ENCODE peak calls at places on chromosomes 12 and 14, in six cellular contexts. One of them, this sample, is unnamed.
A peak's percentile ranks its signal among the peaks of the same experiment; 100 is the strongest.

GRCh38 chr14:71117839-71118743 is 210.8 kb downstream of the PCNX1 start:
- DNase-seq in NCI-H460: no peak
- DNase-seq in MV-4-11: no peak
- DNase-seq in SK-N-SH: no peak
- DNase-seq in stimulated activated CD8-positive, alpha-beta memory T cell treated with anti-CD3 and anti-CD28 coated beads, Interleukin-12 subunit alpha, Interleukin-12 subunit beta, amount 100 ng/mL, for 1 hour: no peak
- DNase-seq in CMK: no peak
- DNase-seq in this sample: no peak

GRCh38 chr12:55743967-55744931 is 1.3 kb downstream of the GDF11 start:
- DNase-seq in stimulated activated CD8-positive, alpha-beta memory T cell treated with anti-CD3 and anti-CD28 coated beads, Interleukin-12 subunit alpha, Interleukin-12 subunit beta, amount 100 ng/mL, for 1 hour: no peak
- DNase-seq in NCI-H460: no peak
- DNase-seq in SK-N-SH: peak; percentile 49
- DNase-seq in CMK: no peak
- DNase-seq in MV-4-11: no peak
- DNase-seq in this sample: no peak

GRCh38 chr12:39503445-39503844 is 60.5 kb upstream of the KIF21A start:
- DNase-seq in stimulated activated CD8-positive, alpha-beta memory T cell treated with anti-CD3 and anti-CD28 coated beads, Interleukin-12 subunit alpha, Interleukin-12 subunit beta, amount 100 ng/mL, for 1 hour: no peak
- DNase-seq in MV-4-11: no peak
- DNase-seq in CMK: no peak
- DNase-seq in NCI-H460: peak; percentile 50
- DNase-seq in SK-N-SH: no peak
- DNase-seq in this sample: no peak

GRCh38 chr14:101665478-101666078 is 95.9 kb upstream of the PPP2R5C start:
- DNase-seq in SK-N-SH: peak; percentile 63
- DNase-seq in CMK: peak; percentile 8
- DNase-seq in stimulated activated CD8-positive, alpha-beta memory T cell treated with anti-CD3 and anti-CD28 coated beads, Interleukin-12 subunit alpha, Interleukin-12 subunit beta, amount 100 ng/mL, for 1 hour: peak; percentile 4
- DNase-seq in NCI-H460: peak; percentile 41
- DNase-seq in MV-4-11: peak; percentile 35
- DNase-seq in this sample: peak; percentile 72

GRCh38 chr14:55450987-55451386 is 10.6 kb upstream of the TBPL2 start:
- DNase-seq in CMK: no peak
- DNase-seq in stimulated activated CD8-positive, alpha-beta memory T cell treated with anti-CD3 and anti-CD28 coated beads, Interleukin-12 subunit alpha, Interleukin-12 subunit beta, amount 100 ng/mL, for 1 hour: no peak
- DNase-seq in NCI-H460: no peak
- DNase-seq in SK-N-SH: no peak
- DNase-seq in MV-4-11: no peak
- DNase-seq in this sample: no peak

GRCh38 chr12:53234236-53234635 is 2.2 kb upstream of the RARG start:
- DNase-seq in CMK: no peak
- DNase-seq in NCI-H460: no peak
- DNase-seq in MV-4-11: no peak
- DNase-seq in SK-N-SH: peak; percentile 86
- DNase-seq in stimulated activated CD8-positive, alpha-beta memory T cell treated with anti-CD3 and anti-CD28 coated beads, Interleukin-12 subunit alpha, Interleukin-12 subunit beta, amount 100 ng/mL, for 1 hour: no peak
- DNase-seq in this sample: no peak

GRCh38 chr12:95532851-95533250 is 18.4 kb downstream of the USP44 start:
- DNase-seq in MV-4-11: no peak
- DNase-seq in SK-N-SH: no peak
- DNase-seq in stimulated activated CD8-positive, alpha-beta memory T cell treated with anti-CD3 and anti-CD28 coated beads, Interleukin-12 subunit alpha, Interleukin-12 subunit beta, amount 100 ng/mL, for 1 hour: no peak
- DNase-seq in CMK: no peak
- DNase-seq in NCI-H460: no peak
- DNase-seq in this sample: peak; percentile 44

GRCh38 chr12:120381752-120382419 is 12.9 kb upstream of the MSI1 start:
- DNase-seq in MV-4-11: no peak
- DNase-seq in NCI-H460: no peak
- DNase-seq in SK-N-SH: no peak
- DNase-seq in CMK: no peak
- DNase-seq in stimulated activated CD8-positive, alpha-beta memory T cell treated with anti-CD3 and anti-CD28 coated beads, Interleukin-12 subunit alpha, Interleukin-12 subunit beta, amount 100 ng/mL, for 1 hour: no peak
- DNase-seq in this sample: no peak

GRCh38 chr12:111283986-111284385 is 84.9 kb downstream of the PHETA1 start:
- DNase-seq in CMK: no peak
- DNase-seq in MV-4-11: no peak
- DNase-seq in NCI-H460: no peak
- DNase-seq in stimulated activated CD8-positive, alpha-beta memory T cell treated with anti-CD3 and anti-CD28 coated beads, Interleukin-12 subunit alpha, Interleukin-12 subunit beta, amount 100 ng/mL, for 1 hour: no peak
- DNase-seq in SK-N-SH: no peak
- DNase-seq in this sample: no peak

GRCh38 chr12:38016606-38017005 is 300.0 kb upstream of the ALG10B start:
- DNase-seq in stimulated activated CD8-positive, alpha-beta memory T cell treated with anti-CD3 and anti-CD28 coated beads, Interleukin-12 subunit alpha, Interleukin-12 subunit beta, amount 100 ng/mL, for 1 hour: no peak
- DNase-seq in CMK: no peak
- DNase-seq in SK-N-SH: no peak
- DNase-seq in NCI-H460: no peak
- DNase-seq in MV-4-11: no peak
- DNase-seq in this sample: no peak

GRCh38 chr12:49336645-49337584 is at the start of gene C1QL4:
- DNase-seq in CMK: no peak
- DNase-seq in SK-N-SH: peak; percentile 99
- DNase-seq in MV-4-11: peak; percentile 20
- DNase-seq in NCI-H460: peak; percentile 69
- DNase-seq in stimulated activated CD8-positive, alpha-beta memory T cell treated with anti-CD3 and anti-CD28 coated beads, Interleukin-12 subunit alpha, Interleukin-12 subunit beta, amount 100 ng/mL, for 1 hour: peak; percentile 81
- DNase-seq in this sample: peak; percentile 79

GRCh38 chr12:92079054-92079385 is 66.6 kb downstream of the BTG1 start:
- DNase-seq in MV-4-11: no peak
- DNase-seq in NCI-H460: no peak
- DNase-seq in CMK: no peak
- DNase-seq in stimulated activated CD8-positive, alpha-beta memory T cell treated with anti-CD3 and anti-CD28 coated beads, Interleukin-12 subunit alpha, Interleukin-12 subunit beta, amount 100 ng/mL, for 1 hour: no peak
- DNase-seq in SK-N-SH: no peak
- DNase-seq in this sample: no peak

GRCh38 chr12:112182499-112182898 is 57.1 kb downstream of the TRAFD1 start:
- DNase-seq in SK-N-SH: no peak
- DNase-seq in stimulated activated CD8-positive, alpha-beta memory T cell treated with anti-CD3 and anti-CD28 coated beads, Interleukin-12 subunit alpha, Interleukin-12 subunit beta, amount 100 ng/mL, for 1 hour: no peak
- DNase-seq in MV-4-11: no peak
- DNase-seq in CMK: no peak
- DNase-seq in NCI-H460: no peak
- DNase-seq in this sample: peak; percentile 63

GRCh38 chr14:38442208-38442607 is 186.3 kb upstream of the CLEC14A start:
- DNase-seq in MV-4-11: no peak
- DNase-seq in CMK: peak; percentile 37
- DNase-seq in stimulated activated CD8-positive, alpha-beta memory T cell treated with anti-CD3 and anti-CD28 coated beads, Interleukin-12 subunit alpha, Interleukin-12 subunit beta, amount 100 ng/mL, for 1 hour: no peak
- DNase-seq in SK-N-SH: no peak
- DNase-seq in NCI-H460: no peak
- DNase-seq in this sample: no peak

GRCh38 chr12:70033310-70033709 is 208.3 kb downstream of the MYRFL start:
- DNase-seq in SK-N-SH: no peak
- DNase-seq in NCI-H460: no peak
- DNase-seq in MV-4-11: no peak
- DNase-seq in CMK: no peak
- DNase-seq in stimulated activated CD8-positive, alpha-beta memory T cell treated with anti-CD3 and anti-CD28 coated beads, Interleukin-12 subunit alpha, Interleukin-12 subunit beta, amount 100 ng/mL, for 1 hour: no peak
- DNase-seq in this sample: no peak

GRCh38 chr14:23160924-23161522 is 22.4 kb downstream of the SLC7A8 start:
- DNase-seq in MV-4-11: peak; percentile 51
- DNase-seq in SK-N-SH: no peak
- DNase-seq in stimulated activated CD8-positive, alpha-beta memory T cell treated with anti-CD3 and anti-CD28 coated beads, Interleukin-12 subunit alpha, Interleukin-12 subunit beta, amount 100 ng/mL, for 1 hour: no peak
- DNase-seq in NCI-H460: peak; percentile 28
- DNase-seq in CMK: no peak
- DNase-seq in this sample: no peak

GRCh38 chr12:56389215-56389850 is 26.7 kb upstream of the APOF start:
- DNase-seq in MV-4-11: peak; percentile 31
- DNase-seq in NCI-H460: no peak
- DNase-seq in CMK: no peak
- DNase-seq in stimulated activated CD8-positive, alpha-beta memory T cell treated with anti-CD3 and anti-CD28 coated beads, Interleukin-12 subunit alpha, Interleukin-12 subunit beta, amount 100 ng/mL, for 1 hour: no peak
- DNase-seq in SK-N-SH: no peak
- DNase-seq in this sample: no peak

GRCh38 chr12:20492251-20492728 is 124.0 kb downstream of the PDE3A start:
- DNase-seq in SK-N-SH: no peak
- DNase-seq in CMK: no peak
- DNase-seq in MV-4-11: peak; percentile 98
- DNase-seq in NCI-H460: peak; percentile 14
- DNase-seq in stimulated activated CD8-positive, alpha-beta memory T cell treated with anti-CD3 and anti-CD28 coated beads, Interleukin-12 subunit alpha, Interleukin-12 subunit beta, amount 100 ng/mL, for 1 hour: no peak
- DNase-seq in this sample: no peak

GRCh38 chr14:76947078-76947837 is 81.2 kb downstream of the IRF2BPL start:
- DNase-seq in CMK: peak; percentile 56
- DNase-seq in SK-N-SH: peak; percentile 90
- DNase-seq in NCI-H460: peak; percentile 85
- DNase-seq in MV-4-11: peak; percentile 74
- DNase-seq in stimulated activated CD8-positive, alpha-beta memory T cell treated with anti-CD3 and anti-CD28 coated beads, Interleukin-12 subunit alpha, Interleukin-12 subunit beta, amount 100 ng/mL, for 1 hour: peak; percentile 62
- DNase-seq in this sample: peak; percentile 79

GRCh38 chr12:109098671-109099070 is 1.3 kb downstream of the UNG start:
- DNase-seq in stimulated activated CD8-positive, alpha-beta memory T cell treated with anti-CD3 and anti-CD28 coated beads, Interleukin-12 subunit alpha, Interleukin-12 subunit beta, amount 100 ng/mL, for 1 hour: no peak
- DNase-seq in SK-N-SH: no peak
- DNase-seq in CMK: no peak
- DNase-seq in MV-4-11: no peak
- DNase-seq in NCI-H460: no peak
- DNase-seq in this sample: no peak

GRCh38 chr14:76698631-76699030 is 62.6 kb upstream of the VASH1 start:
- DNase-seq in SK-N-SH: no peak
- DNase-seq in stimulated activated CD8-positive, alpha-beta memory T cell treated with anti-CD3 and anti-CD28 coated beads, Interleukin-12 subunit alpha, Interleukin-12 subunit beta, amount 100 ng/mL, for 1 hour: no peak
- DNase-seq in CMK: no peak
- DNase-seq in NCI-H460: no peak
- DNase-seq in MV-4-11: peak; percentile 69
- DNase-seq in this sample: no peak

GRCh38 chr14:49767473-49768300 is at the start of gene KLHDC2:
- DNase-seq in CMK: peak; percentile 38
- DNase-seq in MV-4-11: peak; percentile 71
- DNase-seq in NCI-H460: peak; percentile 86
- DNase-seq in SK-N-SH: peak; percentile 92
- DNase-seq in stimulated activated CD8-positive, alpha-beta memory T cell treated with anti-CD3 and anti-CD28 coated beads, Interleukin-12 subunit alpha, Interleukin-12 subunit beta, amount 100 ng/mL, for 1 hour: peak; percentile 70
- DNase-seq in this sample: peak; percentile 87

GRCh38 chr14:29926228-29926627 is 1.4 kb downstream of the PRKD1 start:
- DNase-seq in NCI-H460: no peak
- DNase-seq in stimulated activated CD8-positive, alpha-beta memory T cell treated with anti-CD3 and anti-CD28 coated beads, Interleukin-12 subunit alpha, Interleukin-12 subunit beta, amount 100 ng/mL, for 1 hour: no peak
- DNase-seq in CMK: no peak
- DNase-seq in MV-4-11: no peak
- DNase-seq in SK-N-SH: no peak
- DNase-seq in this sample: no peak

GRCh38 chr12:105672576-105672975 is 342.1 kb downstream of the C12orf75 start:
- DNase-seq in MV-4-11: no peak
- DNase-seq in SK-N-SH: peak; percentile 43
- DNase-seq in NCI-H460: no peak
- DNase-seq in CMK: no peak
- DNase-seq in stimulated activated CD8-positive, alpha-beta memory T cell treated with anti-CD3 and anti-CD28 coated beads, Interleukin-12 subunit alpha, Interleukin-12 subunit beta, amount 100 ng/mL, for 1 hour: no peak
- DNase-seq in this sample: no peak

GRCh38 chr12:31897791-31898503 is 61.3 kb upstream of the RESF1 start:
- DNase-seq in NCI-H460: no peak
- DNase-seq in stimulated activated CD8-positive, alpha-beta memory T cell treated with anti-CD3 and anti-CD28 coated beads, Interleukin-12 subunit alpha, Interleukin-12 subunit beta, amount 100 ng/mL, for 1 hour: no peak
- DNase-seq in SK-N-SH: peak; percentile 15
- DNase-seq in MV-4-11: peak; percentile 62
- DNase-seq in CMK: no peak
- DNase-seq in this sample: peak; percentile 88

GRCh38 chr14:81033841-81034240 is 78.4 kb downstream of the TSHR start:
- DNase-seq in MV-4-11: peak; percentile 95
- DNase-seq in stimulated activated CD8-positive, alpha-beta memory T cell treated with anti-CD3 and anti-CD28 coated beads, Interleukin-12 subunit alpha, Interleukin-12 subunit beta, amount 100 ng/mL, for 1 hour: no peak
- DNase-seq in SK-N-SH: no peak
- DNase-seq in CMK: no peak
- DNase-seq in NCI-H460: no peak
- DNase-seq in this sample: peak; percentile 3

GRCh38 chr12:107660230-107660629 is 25.4 kb upstream of the PWP1 start:
- DNase-seq in SK-N-SH: no peak
- DNase-seq in NCI-H460: no peak
- DNase-seq in MV-4-11: peak; percentile 20
- DNase-seq in stimulated activated CD8-positive, alpha-beta memory T cell treated with anti-CD3 and anti-CD28 coated beads, Interleukin-12 subunit alpha, Interleukin-12 subunit beta, amount 100 ng/mL, for 1 hour: no peak
- DNase-seq in CMK: no peak
- DNase-seq in this sample: no peak

This sample was measured in SK-MEL-5.